ENCODE peak calls at places on chromosomes 12 and 14, in ten cellular contexts. T, I, Y, V, A, L, C, B, R and O are unnamed samples.

GRCh38 chr12:99984271-99985128 is at the start of gene ANKS1B:
- DNase-seq in Y (peak; percentile 74), V (peak; percentile 57), R (peak; percentile 79), B (peak; percentile 86), A (peak; percentile 70), T (peak; percentile 19), I (peak; percentile 49), C (peak; percentile 67), L (no peak), O (no peak)

GRCh38 chr14:68688872-68689371 is 103.9 kb downstream of the ZFP36L1 start:
- DNase-seq in V (no peak), R (no peak), B (peak; percentile 48), I (peak; percentile 72), A (no peak), T (no peak), C (no peak), Y (peak; percentile 63), L (peak; percentile 48), O (no peak)

GRCh38 chr12:127143020-127143419 is 1124.0 kb upstream of the TMEM132C start:
- DNase-seq in T (no peak), L (no peak), I (no peak), V (no peak), Y (no peak), B (no peak), R (peak; percentile 91), C (no peak), A (no peak), O (no peak)

GRCh38 chr12:9378430-9378835 is 170.2 kb upstream of the PZP start:
- DNase-seq in T (no peak), L (peak; percentile 17), I (no peak), R (peak; percentile 63), V (no peak), Y (no peak), B (no peak), A (no peak), C (no peak), O (no peak)

GRCh38 chr12:12992418-12993175 is 7.5 kb downstream of the HEBP1 start:
- DNase-seq in L (no peak), I (peak; percentile 71), B (peak; percentile 90), V (peak; percentile 59), C (peak; percentile 91), R (no peak), A (no peak), Y (peak; percentile 87), T (peak; percentile 20), O (no peak)

GRCh38 chr14:68248481-68249255 is 429.1 kb downstream of the RAD51B start:
- DNase-seq in I (peak; percentile 53), R (no peak), A (peak; percentile 79), L (peak; percentile 61), C (peak; percentile 26), V (no peak), T (peak; percentile 35), Y (peak; percentile 77), B (no peak), O (no peak)

GRCh38 chr12:62966990-62967506 is 32.1 kb upstream of the PPM1H start:
- DNase-seq in V (no peak), T (no peak), C (no peak), R (no peak), A (no peak), I (no peak), B (no peak), Y (no peak), L (no peak), O (no peak)

GRCh38 chr14:51581017-51581881 is 70.5 kb upstream of the FRMD6 start:
- DNase-seq in I (no peak), A (no peak), B (no peak), C (no peak), L (peak; percentile 74), T (peak; percentile 61), Y (no peak), R (no peak), V (no peak), O (peak; percentile 37)

GRCh38 chr12:91139981-91140659 is 28.8 kb upstream of the LUM start:
- DNase-seq in T (peak; percentile 47), C (no peak), L (peak; percentile 23), I (no peak), B (no peak), R (no peak), Y (no peak), A (no peak), V (no peak), O (no peak)

GRCh38 chr12:107458163-107458562 is 227.4 kb upstream of the PWP1 start:
- DNase-seq in L (no peak), R (no peak), T (no peak), A (no peak), V (no peak), Y (no peak), I (no peak), B (peak; percentile 76), C (peak; percentile 80), O (no peak)

GRCh38 chr12:90999946-91000345 is 4.8 kb downstream of the EPYC start:
- DNase-seq in C (no peak), B (no peak), A (no peak), I (no peak), L (peak; percentile 70), V (no peak), R (no peak), Y (no peak), T (peak; percentile 28), O (no peak)

GRCh38 chr12:109517619-109518018 is 40.2 kb downstream of the UBE3B start:
- DNase-seq in C (no peak), B (no peak), R (no peak), I (no peak), V (no peak), Y (no peak), T (no peak), L (no peak), A (no peak), O (no peak)

GRCh38 chr14:88505621-88506020 is 49.2 kb downstream of the PTPN21 start:
- DNase-seq in A (no peak), T (no peak), R (no peak), C (no peak), L (no peak), I (no peak), V (no peak), B (no peak), Y (no peak), O (no peak)

GRCh38 chr12:33634544-33634943 is 194.9 kb upstream of the SYT10 start:
- DNase-seq in B (no peak), V (no peak), A (no peak), L (no peak), C (no peak), T (no peak), Y (no peak), R (no peak), I (no peak), O (no peak)

GRCh38 chr12:182381-182883 is 31.5 kb downstream of the SLC6A12 start:
- DNase-seq in T (peak; percentile 55), A (peak; percentile 55), V (no peak), Y (no peak), I (no peak), R (no peak), C (no peak), B (no peak), L (peak; percentile 61), O (peak; percentile 50)

GRCh38 chr12:6192604-6193380 is 7.4 kb upstream of the CD9 start:
- DNase-seq in R (no peak), V (no peak), T (no peak), I (no peak), Y (no peak), B (no peak), C (no peak), L (no peak), A (no peak), O (no peak)

GRCh38 chr12:6197996-6198395 is 2.2 kb upstream of the CD9 start:
- DNase-seq in B (no peak), C (no peak), R (peak; percentile 70), T (no peak), I (no peak), A (no peak), V (no peak), Y (no peak), L (no peak), O (no peak)

GRCh38 chr12:6198556-6198955 is 1.6 kb upstream of the CD9 start:
- DNase-seq in R (no peak), L (no peak), V (no peak), C (no peak), Y (no peak), A (no peak), T (no peak), I (no peak), B (no peak), O (no peak)

GRCh38 chr12:6193853-6194815 is 6.1 kb upstream of the CD9 start:
- DNase-seq in V (no peak), L (peak; percentile 82), B (no peak), Y (no peak), R (peak; percentile 93), A (no peak), T (no peak), I (no peak), C (no peak), O (no peak)

GRCh38 chr12:6195665-6196535 is 4.3 kb upstream of the CD9 start:
- DNase-seq in A (peak; percentile 90), R (peak; percentile 96), B (peak; percentile 91), I (peak; percentile 89), V (peak; percentile 89), C (peak; percentile 91), L (peak; percentile 92), T (peak; percentile 88), Y (peak; percentile 94), O (no peak)
- H3K27ac ChIP-seq in A (peak overlapping the region; percentile 41), R (no peak overlapping the region), B (peak overlapping the region; percentile 73), I (peak overlapping the region; percentile 22), V (no peak overlapping the region), C (no peak overlapping the region), L (peak overlapping the region; percentile 67), T (peak overlapping the region; percentile 52), Y (peak overlapping the region; percentile 78), O (peak overlapping the region; percentile 65)

GRCh38 chr12:71159260-71159659 is 1.5 kb upstream of the TSPAN8 start:
- DNase-seq in T (no peak), L (no peak), B (no peak), A (no peak), Y (no peak), R (no peak), C (no peak), I (no peak), V (no peak), O (no peak)
- H3K27ac ChIP-seq in T (no peak overlapping the region), L (no peak overlapping the region), B (peak overlapping the region; percentile 54), A (no peak overlapping the region), Y (no peak overlapping the region), R (no peak overlapping the region), C (no peak overlapping the region), I (no peak overlapping the region), V (no peak overlapping the region), O (no peak overlapping the region)

DNA sequence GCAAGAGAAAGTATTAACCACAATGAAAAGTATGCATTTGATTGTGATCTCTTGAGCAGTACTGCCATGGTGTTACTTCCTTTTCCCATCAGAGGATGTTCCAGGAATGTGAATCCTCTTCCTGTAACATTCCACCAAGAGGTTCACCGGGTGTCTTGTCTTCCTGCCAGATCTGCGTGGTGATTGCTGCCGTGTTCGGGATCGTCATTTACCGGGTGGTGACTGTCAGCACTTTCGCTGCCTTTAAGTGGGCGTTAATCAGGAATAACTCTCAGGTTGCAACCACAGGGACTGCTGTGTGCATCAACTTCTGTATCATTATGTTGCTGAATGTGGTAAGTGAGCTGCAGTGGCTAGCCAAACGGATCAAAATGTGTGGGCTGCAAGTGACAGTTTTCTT is 123.5 kb downstream of the SLC5A8 start:
- DNase-seq in B (peak; percentile 4), R (peak; percentile 34), T (peak; percentile 21), Y (no peak), L (no peak), C (peak; percentile 21), A (no peak), I (no peak), V (no peak), O (no peak)
- H3K27ac ChIP-seq in B (no peak overlapping the region), R (no peak overlapping the region), T (no peak overlapping the region), Y (no peak overlapping the region), L (no peak overlapping the region), C (no peak overlapping the region), A (no peak overlapping the region), I (no peak overlapping the region), V (no peak overlapping the region), O (no peak overlapping the region)

GRCh38 chr12:67772276-67773169 is 124.0 kb downstream of the DYRK2 start:
- DNase-seq in I (no peak), R (peak; percentile 94), Y (peak; percentile 66), T (no peak), V (no peak), A (no peak), C (no peak), L (no peak), B (no peak), O (no peak)
- H3K27ac ChIP-seq in I (no peak overlapping the region), R (peak overlapping the region; percentile 22), Y (peak overlapping the region; percentile 76), T (no peak overlapping the region), V (peak overlapping the region; percentile 70), A (peak overlapping the region; percentile 41), C (no peak overlapping the region), L (no peak overlapping the region), B (no peak overlapping the region), O (no peak overlapping the region)